ENCODE peak calls at places on chromosome 16, in six cellular contexts. A, O, E, N, F and T are unnamed samples.
A peak's percentile ranks its signal among the peaks of the same experiment; 100 is the strongest.

GRCh38 chr16:4505356-4506153 is 29.4 kb downstream of the HMOX2 start:
- DNase-seq in N (no peak), A (peak; percentile 68), F (no peak), E (no peak), O (no peak), T (peak; percentile 94)

GRCh38 chr16:22184615-22184968 is 21.5 kb upstream of the EEF2K start:
- DNase-seq in O (no peak), N (no peak), F (no peak), A (no peak), E (no peak), T (no peak)

GRCh38 chr16:85399583-85400284 is 213.4 kb upstream of the GSE1 start:
- DNase-seq in A (no peak), E (no peak), N (no peak), F (no peak), O (peak; percentile 15), T (no peak)

GRCh38 chr16:65388592-65388991 is 266.7 kb upstream of the CDH11 start:
- DNase-seq in A (no peak), E (no peak), O (no peak), F (no peak), N (no peak), T (no peak)

GRCh38 chr16:13997933-13998332 is 73.2 kb upstream of the MRTFB start:
- DNase-seq in O (no peak), N (no peak), F (no peak), E (no peak), A (no peak), T (no peak)

GRCh38 chr16:86823895-86824671 is 245.7 kb downstream of the FOXL1 start:
- DNase-seq in A (no peak), O (no peak), E (no peak), F (no peak), N (no peak), T (no peak)

GRCh38 chr16:72876221-72876620 is 171.7 kb downstream of the ZFHX3 start:
- DNase-seq in O (peak; percentile 73), F (no peak), E (no peak), N (no peak), A (no peak), T (no peak)

GRCh38 chr16:58491-59439 is 5.1 kb downstream of the SNRNP25 start:
- DNase-seq in O (no peak), A (no peak), F (no peak), E (no peak), N (no peak), T (no peak)

GRCh38 chr16:11396241-11397048 is 51.2 kb downstream of the RMI2 start:
- DNase-seq in A (peak; percentile 56), O (peak; percentile 63), E (peak; percentile 85), N (no peak), F (peak; percentile 60), T (peak; percentile 55)

GRCh38 chr16:49548571-49548970 is 175.0 kb downstream of the C16orf78 start:
- DNase-seq in O (no peak), F (no peak), E (no peak), A (no peak), N (no peak), T (no peak)

GRCh38 chr16:75733305-75734141 is 7.2 kb upstream of the CPHXL start:
- DNase-seq in F (no peak), N (no peak), E (no peak), O (no peak), A (no peak), T (no peak)

GRCh38 chr16:89945654-89946053 is 2.9 kb upstream of the DEF8 start:
- DNase-seq in A (no peak), O (no peak), E (no peak), N (no peak), F (no peak), T (no peak)

GRCh38 chr16:30764086-30764485 is 2.0 kb downstream of the RNF40 start:
- DNase-seq in A (no peak), E (no peak), F (no peak), N (no peak), O (no peak), T (no peak)

GRCh38 chr16:67399749-67400704 is 6.7 kb upstream of the TPPP3 start:
- DNase-seq in O (no peak), A (no peak), F (no peak), N (no peak), E (no peak), T (no peak)

GRCh38 chr16:3094289-3095027 is 4.6 kb downstream of the ZSCAN10 start:
- DNase-seq in O (no peak), F (no peak), E (peak; percentile 53), N (peak; percentile 47), A (no peak), T (peak; percentile 82)

GRCh38 chr16:84739349-84740124 is 39.7 kb downstream of the USP10 start:
- DNase-seq in A (no peak), O (no peak), F (no peak), N (no peak), E (no peak), T (no peak)

GRCh38 chr16:70608516-70608915 is 37.8 kb upstream of the IL34 start:
- DNase-seq in E (no peak), A (no peak), N (no peak), F (no peak), O (no peak), T (no peak)

GRCh38 chr16:27642753-27643152 is 92.8 kb downstream of the KATNIP start:
- DNase-seq in E (no peak), N (peak; percentile 7), A (no peak), F (no peak), O (no peak), T (no peak)

GRCh38 chr16:64132686-64133085 is 989.2 kb downstream of the CDH11 start:
- DNase-seq in O (no peak), A (no peak), N (no peak), E (no peak), F (no peak), T (no peak)

GRCh38 chr16:57502048-57502775 is 15.9 kb upstream of the DOK4 start:
- DNase-seq in E (no peak), O (no peak), F (no peak), N (no peak), A (no peak), T (no peak)

GRCh38 chr16:16163109-16163508 is 60.2 kb downstream of the ABCC6 start:
- DNase-seq in O (no peak), A (no peak), E (no peak), F (no peak), N (no peak), T (no peak)

GRCh38 chr16:3035289-3035971 is 1.3 kb downstream of the BICDL2 start:
- DNase-seq in E (no peak), N (no peak), F (no peak), O (no peak), A (no peak), T (no peak)

GRCh38 chr16:51465026-51465425 is 314.0 kb upstream of the SALL1 start:
- DNase-seq in A (no peak), O (no peak), N (no peak), F (no peak), E (no peak), T (no peak)

GRCh38 chr16:8961811-8962390 is 1.8 kb downstream of the USP7 start:
- DNase-seq in N (no peak), O (no peak), E (no peak), F (no peak), A (no peak), T (no peak)

GRCh38 chr16:86772671-86773338 is 194.5 kb downstream of the FOXL1 start:
- DNase-seq in F (no peak), A (no peak), E (no peak), O (no peak), N (no peak), T (no peak)

GRCh38 chr16:87344931-87345631 is 27.9 kb upstream of the C16orf95 start:
- DNase-seq in E (peak; percentile 21), F (no peak), O (no peak), N (no peak), A (peak; percentile 42), T (peak; percentile 44)

DNA sequence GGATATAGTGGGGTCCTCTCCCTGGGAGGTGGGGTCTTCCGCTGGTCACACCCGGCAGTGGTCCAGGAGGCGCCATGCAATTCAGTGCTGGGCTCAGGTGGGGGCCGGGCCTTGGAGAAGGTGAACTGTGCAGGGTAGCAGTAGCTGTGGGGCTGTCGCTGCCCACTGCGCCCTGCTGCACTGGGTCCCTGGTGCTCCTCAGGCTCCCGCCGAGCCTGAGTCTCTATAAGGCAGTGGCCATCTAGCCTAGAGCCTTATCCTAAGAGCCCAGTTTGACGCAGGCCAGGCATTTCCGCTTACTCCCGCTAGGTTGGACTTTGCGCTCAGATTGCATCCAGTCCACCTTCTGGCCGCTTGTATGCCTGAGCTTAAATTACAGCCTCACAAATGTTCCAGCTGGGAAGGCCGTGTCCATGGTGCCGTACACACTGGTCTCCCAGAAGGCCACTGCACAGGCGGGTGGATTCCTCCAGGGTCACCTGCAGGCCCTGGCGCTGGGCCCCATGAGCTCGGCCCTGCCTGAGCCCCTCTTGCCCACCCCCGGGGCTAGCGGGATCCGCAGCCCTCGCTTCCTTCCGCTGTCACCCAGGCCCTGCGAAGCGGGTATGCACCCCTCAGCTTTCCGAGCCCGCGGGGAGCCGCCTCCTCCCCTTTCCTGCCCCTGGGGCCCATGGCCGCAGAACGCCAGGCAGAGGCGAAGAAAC is 1762.2 kb downstream of the TP53TG3F start:
- DNase-seq in E (no peak), O (no peak), A (no peak), F (no peak), N (no peak), T (no peak)
- H3K9me3 ChIP-seq in E (peaks cover 6% of the 10 kb centered on the region), O (peaks cover 3% of the 10 kb centered on the region), A (no peaks in the 10 kb centered on the region), F (peaks cover 45% of the 10 kb centered on the region), N (peaks cover 10% of the 10 kb centered on the region), T (no peaks in the 10 kb centered on the region)

DNA sequence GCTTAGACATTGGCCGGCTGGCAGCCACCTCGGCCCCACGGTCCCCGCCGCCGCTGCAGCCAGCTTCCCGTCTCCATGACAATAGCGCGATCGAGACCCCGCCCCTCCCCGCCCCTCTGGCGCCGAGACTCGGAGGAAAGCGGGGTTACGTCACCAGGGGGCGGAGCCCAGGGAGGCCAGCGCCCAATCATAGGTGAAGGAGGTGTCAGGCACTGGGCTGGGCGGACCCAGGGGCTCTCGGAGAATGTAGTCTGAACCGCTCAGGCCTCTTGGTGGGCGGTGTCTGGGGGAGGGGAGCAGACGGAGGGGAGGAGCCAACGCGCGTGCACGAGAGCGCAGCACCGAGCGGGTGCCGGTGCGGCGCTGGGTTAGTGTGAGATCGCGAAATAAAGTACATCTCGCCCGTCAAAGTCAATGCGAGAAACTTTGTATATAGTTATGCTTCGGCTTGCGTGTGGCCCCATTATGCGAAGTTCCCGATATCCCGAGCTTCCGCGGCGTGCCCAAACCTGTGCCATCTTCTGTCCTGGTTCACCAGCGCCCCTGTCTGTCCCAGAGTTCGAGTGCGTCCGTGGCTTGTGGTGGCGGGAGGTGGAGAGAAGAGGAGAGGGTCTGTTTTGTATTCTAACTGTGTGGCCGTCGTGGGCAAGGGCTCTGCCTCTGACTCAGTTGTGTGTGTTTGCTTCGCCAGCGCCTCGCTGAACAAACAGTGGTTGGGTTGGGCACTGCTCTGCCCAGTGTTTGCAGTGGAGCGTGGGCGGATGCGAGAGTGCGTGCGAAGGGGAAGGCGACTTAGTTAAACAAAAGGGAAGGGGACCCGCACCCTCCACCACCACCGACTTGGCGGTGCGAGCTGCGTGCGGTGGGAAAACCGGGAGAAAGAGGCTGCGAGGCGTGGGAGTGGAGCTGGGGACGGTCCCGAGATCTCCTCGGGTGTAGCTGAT is 1.3 kb upstream of the IRX5 start:
- DNase-seq in E (peak; percentile 100), N (peak; percentile 87), F (peak; percentile 97), O (peak; percentile 99), A (peak; percentile 86), T (peak; percentile 89)
- H3K27me3 ChIP-seq in E (no peaks in the 10 kb centered on the region), N (peaks cover 20% of the 10 kb centered on the region), F (peaks cover 63% of the 10 kb centered on the region), O (no peaks in the 10 kb centered on the region), A (peaks cover 51% of the 10 kb centered on the region), T (peaks cover 37% of the 10 kb centered on the region)

GRCh38 chr16:68553186-68553585 is 14.1 kb downstream of the ZFP90 start:
- DNase-seq in O (no peak), E (no peak), N (no peak), A (no peak), F (no peak), T (no peak)
- H3K9me3 ChIP-seq in O (peaks cover 74% of the 10 kb centered on the region), E (no peaks in the 10 kb centered on the region), N (peaks cover 32% of the 10 kb centered on the region), A (peaks cover 24% of the 10 kb centered on the region), F (peaks cover 34% of the 10 kb centered on the region), T (peaks cover 93% of the 10 kb centered on the region)

GRCh38 chr16:88680554-88681083 is 5.7 kb downstream of the SNAI3 start:
- DNase-seq in O (no peak), E (no peak), N (no peak), A (no peak), F (no peak), T (no peak)
- H3K27me3 ChIP-seq in O (peaks cover 77% of the 10 kb centered on the region), E (peaks cover 7% of the 10 kb centered on the region), N (no peaks in the 10 kb centered on the region), A (no peaks in the 10 kb centered on the region), F (no peaks in the 10 kb centered on the region), T (no peaks in the 10 kb centered on the region)